ENCODE peak calls at places on chromosomes 3 and 15, in ten cellular contexts. One of them, this sample, is unnamed.

GRCh38 chr15:66692808-66693596 is 9.0 kb upstream of the SMAD6 start:
- DNase-seq in stomach: no peak
- DNase-seq in mammary epithelial cell: no peak
- DNase-seq in tibial artery: no peak
- DNase-seq in heart left ventricle: no peak
- DNase-seq in CD8-positive, alpha-beta memory T cell: no peak
- DNase-seq in NT2/D1: no peak
- DNase-seq in HCT116: no peak
- DNase-seq in GM12878: peak; percentile 45
- DNase-seq in CD4-positive, CD25-positive, alpha-beta regulatory T cell: no peak
- DNase-seq in this sample: no peak

GRCh38 chr15:69359724-69360123 is 54.4 kb upstream of the KIF23 start:
- DNase-seq in stomach: no peak
- DNase-seq in mammary epithelial cell: no peak
- DNase-seq in tibial artery: no peak
- DNase-seq in heart left ventricle: no peak
- DNase-seq in CD8-positive, alpha-beta memory T cell: no peak
- DNase-seq in NT2/D1: no peak
- DNase-seq in HCT116: no peak
- DNase-seq in GM12878: no peak
- DNase-seq in CD4-positive, CD25-positive, alpha-beta regulatory T cell: no peak
- DNase-seq in this sample: no peak

GRCh38 chr15:101652783-101653430 is 726 bp upstream of the TM2D3 start:
- DNase-seq in stomach: no peak
- DNase-seq in mammary epithelial cell: peak; percentile 13
- DNase-seq in tibial artery: peak; percentile 74
- DNase-seq in heart left ventricle: no peak
- DNase-seq in CD8-positive, alpha-beta memory T cell: no peak
- DNase-seq in NT2/D1: no peak
- DNase-seq in HCT116: no peak
- DNase-seq in GM12878: no peak
- DNase-seq in CD4-positive, CD25-positive, alpha-beta regulatory T cell: no peak
- DNase-seq in this sample: no peak

GRCh38 chr3:10883478-10884234 is 67.6 kb downstream of the SLC6A11 start:
- DNase-seq in stomach: no peak
- DNase-seq in mammary epithelial cell: peak; percentile 43
- DNase-seq in tibial artery: no peak
- DNase-seq in heart left ventricle: no peak
- DNase-seq in CD8-positive, alpha-beta memory T cell: no peak
- DNase-seq in NT2/D1: peak; percentile 9
- DNase-seq in HCT116: peak; percentile 8
- DNase-seq in GM12878: no peak
- DNase-seq in CD4-positive, CD25-positive, alpha-beta regulatory T cell: no peak
- DNase-seq in this sample: no peak

GRCh38 chr3:120496278-120496975 is 45.6 kb upstream of the FSTL1 start:
- DNase-seq in stomach: no peak
- DNase-seq in mammary epithelial cell: peak; percentile 82
- DNase-seq in tibial artery: no peak
- DNase-seq in heart left ventricle: no peak
- DNase-seq in CD8-positive, alpha-beta memory T cell: no peak
- DNase-seq in NT2/D1: no peak
- DNase-seq in HCT116: no peak
- DNase-seq in GM12878: no peak
- DNase-seq in CD4-positive, CD25-positive, alpha-beta regulatory T cell: no peak
- DNase-seq in this sample: no peak

GRCh38 chr3:164479978-164480377 is 598.3 kb downstream of the SI start:
- DNase-seq in stomach: no peak
- DNase-seq in mammary epithelial cell: no peak
- DNase-seq in tibial artery: no peak
- DNase-seq in heart left ventricle: no peak
- DNase-seq in CD8-positive, alpha-beta memory T cell: no peak
- DNase-seq in NT2/D1: no peak
- DNase-seq in HCT116: no peak
- DNase-seq in GM12878: no peak
- DNase-seq in CD4-positive, CD25-positive, alpha-beta regulatory T cell: no peak
- DNase-seq in this sample: no peak

GRCh38 chr3:154852515-154852914 is 227.6 kb upstream of the MME start:
- DNase-seq in stomach: no peak
- DNase-seq in mammary epithelial cell: no peak
- DNase-seq in tibial artery: no peak
- DNase-seq in heart left ventricle: no peak
- DNase-seq in CD8-positive, alpha-beta memory T cell: no peak
- DNase-seq in NT2/D1: no peak
- DNase-seq in HCT116: no peak
- DNase-seq in GM12878: no peak
- DNase-seq in CD4-positive, CD25-positive, alpha-beta regulatory T cell: no peak
- DNase-seq in this sample: no peak

GRCh38 chr15:72727154-72727553 is 41.1 kb downstream of the BBS4 start:
- DNase-seq in stomach: no peak
- DNase-seq in mammary epithelial cell: no peak
- DNase-seq in tibial artery: no peak
- DNase-seq in heart left ventricle: no peak
- DNase-seq in CD8-positive, alpha-beta memory T cell: no peak
- DNase-seq in NT2/D1: no peak
- DNase-seq in HCT116: no peak
- DNase-seq in GM12878: no peak
- DNase-seq in CD4-positive, CD25-positive, alpha-beta regulatory T cell: no peak
- DNase-seq in this sample: no peak

GRCh38 chr15:70301396-70301795 is 203.7 kb upstream of the TLE3 start:
- DNase-seq in stomach: peak; percentile 47
- DNase-seq in mammary epithelial cell: no peak
- DNase-seq in tibial artery: no peak
- DNase-seq in heart left ventricle: no peak
- DNase-seq in CD8-positive, alpha-beta memory T cell: no peak
- DNase-seq in NT2/D1: no peak
- DNase-seq in HCT116: no peak
- DNase-seq in GM12878: no peak
- DNase-seq in CD4-positive, CD25-positive, alpha-beta regulatory T cell: no peak
- DNase-seq in this sample: no peak

GRCh38 chr3:161409069-161409468 is 37.8 kb upstream of the SPTSSB start:
- DNase-seq in stomach: no peak
- DNase-seq in mammary epithelial cell: peak; percentile 57
- DNase-seq in tibial artery: no peak
- DNase-seq in heart left ventricle: peak; percentile 25
- DNase-seq in CD8-positive, alpha-beta memory T cell: no peak
- DNase-seq in NT2/D1: no peak
- DNase-seq in HCT116: peak; percentile 49
- DNase-seq in GM12878: no peak
- DNase-seq in CD4-positive, CD25-positive, alpha-beta regulatory T cell: no peak
- DNase-seq in this sample: peak; percentile 44

GRCh38 chr15:31478781-31479221 is 152.2 kb downstream of the KLF13 start:
- DNase-seq in stomach: peak; percentile 7
- DNase-seq in mammary epithelial cell: no peak
- DNase-seq in tibial artery: peak; percentile 46
- DNase-seq in heart left ventricle: no peak
- DNase-seq in CD8-positive, alpha-beta memory T cell: no peak
- DNase-seq in NT2/D1: no peak
- DNase-seq in HCT116: no peak
- DNase-seq in GM12878: no peak
- DNase-seq in CD4-positive, CD25-positive, alpha-beta regulatory T cell: no peak
- DNase-seq in this sample: no peak

GRCh38 chr15:85415779-85416178 is 35.4 kb downstream of the AKAP13 start:
- DNase-seq in stomach: no peak
- DNase-seq in mammary epithelial cell: no peak
- DNase-seq in tibial artery: no peak
- DNase-seq in heart left ventricle: no peak
- DNase-seq in CD8-positive, alpha-beta memory T cell: no peak
- DNase-seq in NT2/D1: no peak
- DNase-seq in HCT116: no peak
- DNase-seq in GM12878: no peak
- DNase-seq in CD4-positive, CD25-positive, alpha-beta regulatory T cell: no peak
- DNase-seq in this sample: no peak

DNA sequence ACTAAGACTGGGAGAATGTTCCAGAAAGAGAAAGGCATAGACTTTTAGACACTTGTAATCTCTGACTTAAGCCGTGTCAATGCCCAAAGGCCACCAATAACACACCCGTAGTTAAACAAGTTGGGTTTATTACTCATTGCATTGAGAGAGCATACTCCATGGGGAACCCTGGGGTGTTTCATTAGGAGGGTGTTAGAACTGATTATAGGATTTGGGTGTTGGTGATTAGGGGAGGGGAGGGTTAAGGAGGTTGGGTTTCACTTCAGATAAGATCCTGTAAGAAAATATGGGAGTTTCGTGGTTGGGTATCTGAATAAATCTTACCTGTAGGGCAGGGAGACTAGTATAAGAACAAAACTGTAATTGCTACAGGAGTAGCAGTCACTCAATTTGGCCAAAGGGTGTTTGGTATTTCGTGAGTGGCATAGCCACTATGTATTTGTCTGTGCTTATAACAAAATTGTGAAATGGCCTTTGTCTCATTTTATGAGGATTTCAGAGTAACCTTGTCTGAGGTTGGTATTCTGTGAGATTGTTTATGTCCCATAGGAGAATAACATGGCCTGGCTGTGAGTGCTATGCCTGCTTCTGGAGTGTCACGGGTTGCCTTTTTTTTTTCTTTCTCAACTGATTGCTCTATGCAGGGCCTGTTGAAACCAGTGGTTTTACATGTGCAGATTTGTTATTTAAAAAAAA is 2.9 kb downstream of the HACD3 start:
- DNase-seq in stomach: no peak
- DNase-seq in mammary epithelial cell: peak; percentile 9
- DNase-seq in tibial artery: no peak
- DNase-seq in heart left ventricle: no peak
- DNase-seq in CD8-positive, alpha-beta memory T cell: no peak
- DNase-seq in NT2/D1: no peak
- DNase-seq in HCT116: no peak
- DNase-seq in GM12878: no peak
- DNase-seq in CD4-positive, CD25-positive, alpha-beta regulatory T cell: no peak
- DNase-seq in this sample: no peak
- H3K4me1 ChIP-seq in stomach: peaks cover 13% of the 10 kb centered on the region
- H3K4me1 ChIP-seq in mammary epithelial cell: peaks cover 20% of the 10 kb centered on the region
- H3K4me1 ChIP-seq in tibial artery: peaks cover 19% of the 10 kb centered on the region
- H3K4me1 ChIP-seq in heart left ventricle: peaks cover 15% of the 10 kb centered on the region
- H3K4me1 ChIP-seq in CD8-positive, alpha-beta memory T cell: no peaks in the 10 kb centered on the region
- H3K4me1 ChIP-seq in NT2/D1: peaks cover 2% of the 10 kb centered on the region
- H3K4me1 ChIP-seq in HCT116: peaks cover 32% of the 10 kb centered on the region
- H3K4me1 ChIP-seq in GM12878: peaks cover 3% of the 10 kb centered on the region
- H3K4me1 ChIP-seq in CD4-positive, CD25-positive, alpha-beta regulatory T cell: peaks cover 10% of the 10 kb centered on the region
- H3K4me1 ChIP-seq in this sample: peaks cover 8% of the 10 kb centered on the region

GRCh38 chr15:74826372-74826819 is at the start of gene CPLX3:
- DNase-seq in stomach: peak; percentile 34
- DNase-seq in mammary epithelial cell: no peak
- DNase-seq in tibial artery: no peak
- DNase-seq in heart left ventricle: no peak
- DNase-seq in CD8-positive, alpha-beta memory T cell: peak; percentile 62
- DNase-seq in NT2/D1: no peak
- DNase-seq in HCT116: no peak
- DNase-seq in GM12878: no peak
- DNase-seq in CD4-positive, CD25-positive, alpha-beta regulatory T cell: peak; percentile 19
- DNase-seq in this sample: peak; percentile 76
- H3K27me3 ChIP-seq in stomach: no peaks in the 10 kb centered on the region
- H3K27me3 ChIP-seq in mammary epithelial cell: peaks cover 11% of the 10 kb centered on the region
- H3K27me3 ChIP-seq in tibial artery: no peaks in the 10 kb centered on the region
- H3K27me3 ChIP-seq in heart left ventricle: peaks cover 5% of the 10 kb centered on the region
- H3K27me3 ChIP-seq in CD8-positive, alpha-beta memory T cell: peaks cover 15% of the 10 kb centered on the region
- H3K27me3 ChIP-seq in NT2/D1: peaks cover 48% of the 10 kb centered on the region
- H3K27me3 ChIP-seq in HCT116: peaks cover 21% of the 10 kb centered on the region
- H3K27me3 ChIP-seq in GM12878: peaks cover 16% of the 10 kb centered on the region
- H3K27me3 ChIP-seq in CD4-positive, CD25-positive, alpha-beta regulatory T cell: peaks cover 3% of the 10 kb centered on the region
- H3K27me3 ChIP-seq in this sample: peaks cover 12% of the 10 kb centered on the region

GRCh38 chr3:14142567-14143270 is 17.9 kb downstream of the TMEM43 start:
- DNase-seq in stomach: no peak
- DNase-seq in mammary epithelial cell: peak; percentile 78
- DNase-seq in tibial artery: no peak
- DNase-seq in heart left ventricle: no peak
- DNase-seq in CD8-positive, alpha-beta memory T cell: peak; percentile 84
- DNase-seq in NT2/D1: no peak
- DNase-seq in HCT116: no peak
- DNase-seq in GM12878: no peak
- DNase-seq in CD4-positive, CD25-positive, alpha-beta regulatory T cell: peak; percentile 68
- DNase-seq in this sample: peak; percentile 53
- H3K4me1 ChIP-seq in stomach: peaks cover 33% of the 10 kb centered on the region
- H3K4me1 ChIP-seq in mammary epithelial cell: peaks cover 40% of the 10 kb centered on the region
- H3K4me1 ChIP-seq in tibial artery: peaks cover 90% of the 10 kb centered on the region
- H3K4me1 ChIP-seq in heart left ventricle: peaks cover 40% of the 10 kb centered on the region
- H3K4me1 ChIP-seq in CD8-positive, alpha-beta memory T cell: peaks cover 55% of the 10 kb centered on the region
- H3K4me1 ChIP-seq in NT2/D1: peaks cover 14% of the 10 kb centered on the region
- H3K4me1 ChIP-seq in HCT116: peaks cover 30% of the 10 kb centered on the region
- H3K4me1 ChIP-seq in GM12878: peaks cover 16% of the 10 kb centered on the region
- H3K4me1 ChIP-seq in CD4-positive, CD25-positive, alpha-beta regulatory T cell: peaks cover 55% of the 10 kb centered on the region
- H3K4me1 ChIP-seq in this sample: peaks cover 52% of the 10 kb centered on the region

GRCh38 chr15:88605507-88606436 is 15.4 kb upstream of the AEN start:
- DNase-seq in stomach: peak; percentile 50
- DNase-seq in mammary epithelial cell: peak; percentile 20
- DNase-seq in tibial artery: no peak
- DNase-seq in heart left ventricle: peak; percentile 48
- DNase-seq in CD8-positive, alpha-beta memory T cell: peak; percentile 62
- DNase-seq in NT2/D1: peak; percentile 52
- DNase-seq in HCT116: no peak
- DNase-seq in GM12878: no peak
- DNase-seq in CD4-positive, CD25-positive, alpha-beta regulatory T cell: peak; percentile 27
- DNase-seq in this sample: peak; percentile 56

GRCh38 chr15:88609344-88609743 is 11.8 kb upstream of the AEN start:
- DNase-seq in stomach: no peak
- DNase-seq in mammary epithelial cell: no peak
- DNase-seq in tibial artery: no peak
- DNase-seq in heart left ventricle: no peak
- DNase-seq in CD8-positive, alpha-beta memory T cell: no peak
- DNase-seq in NT2/D1: no peak
- DNase-seq in HCT116: no peak
- DNase-seq in GM12878: no peak
- DNase-seq in CD4-positive, CD25-positive, alpha-beta regulatory T cell: no peak
- DNase-seq in this sample: no peak

GRCh38 chr15:88610756-88611231 is 10.3 kb upstream of the AEN start:
- DNase-seq in stomach: no peak
- DNase-seq in mammary epithelial cell: no peak
- DNase-seq in tibial artery: no peak
- DNase-seq in heart left ventricle: no peak
- DNase-seq in CD8-positive, alpha-beta memory T cell: no peak
- DNase-seq in NT2/D1: no peak
- DNase-seq in HCT116: no peak
- DNase-seq in GM12878: no peak
- DNase-seq in CD4-positive, CD25-positive, alpha-beta regulatory T cell: no peak
- DNase-seq in this sample: no peak

GRCh38 chr15:88606437-88606794 is 14.7 kb upstream of the AEN start:
- DNase-seq in stomach: no peak
- DNase-seq in mammary epithelial cell: no peak
- DNase-seq in tibial artery: no peak
- DNase-seq in heart left ventricle: no peak
- DNase-seq in CD8-positive, alpha-beta memory T cell: no peak
- DNase-seq in NT2/D1: no peak
- DNase-seq in HCT116: no peak
- DNase-seq in GM12878: no peak
- DNase-seq in CD4-positive, CD25-positive, alpha-beta regulatory T cell: no peak
- DNase-seq in this sample: no peak

DNA sequence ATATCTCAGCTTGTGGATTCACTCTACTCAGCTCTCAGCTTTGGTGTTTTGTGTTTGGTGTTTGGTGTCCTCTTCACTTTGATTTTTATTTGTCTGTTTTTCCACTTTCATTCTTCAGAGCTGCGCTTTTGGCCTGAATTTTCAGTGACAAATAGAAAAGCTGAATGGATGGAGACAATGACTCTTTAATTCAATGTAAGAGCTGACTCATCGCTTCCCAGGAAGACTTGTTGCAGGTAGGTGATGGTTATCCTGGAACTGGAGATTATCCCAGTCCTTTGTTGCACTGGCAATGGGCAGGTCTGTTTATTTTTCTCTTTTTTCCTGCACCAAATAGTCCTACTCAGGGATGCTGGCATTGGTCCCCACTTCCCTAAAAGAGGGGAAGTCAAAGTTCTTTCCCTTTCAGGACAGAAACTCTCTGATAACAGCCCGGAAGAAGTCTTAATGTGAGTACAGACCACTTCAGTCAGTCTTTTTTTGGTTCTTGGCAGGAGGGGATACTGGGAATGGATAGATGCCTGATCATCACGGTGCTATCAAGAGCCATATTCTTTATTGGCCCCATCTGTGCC is 12.4 kb upstream of the AEN start:
- DNase-seq in stomach: no peak
- DNase-seq in mammary epithelial cell: no peak
- DNase-seq in tibial artery: no peak
- DNase-seq in heart left ventricle: no peak
- DNase-seq in CD8-positive, alpha-beta memory T cell: no peak
- DNase-seq in NT2/D1: no peak
- DNase-seq in HCT116: no peak
- DNase-seq in GM12878: no peak
- DNase-seq in CD4-positive, CD25-positive, alpha-beta regulatory T cell: no peak
- DNase-seq in this sample: no peak
- H3K27me3 ChIP-seq in stomach: peaks cover 14% of the 10 kb centered on the region
- H3K27me3 ChIP-seq in mammary epithelial cell: peaks cover 40% of the 10 kb centered on the region
- H3K27me3 ChIP-seq in tibial artery: peaks cover 3% of the 10 kb centered on the region
- H3K27me3 ChIP-seq in heart left ventricle: peaks cover 20% of the 10 kb centered on the region
- H3K27me3 ChIP-seq in CD8-positive, alpha-beta memory T cell: peaks cover 47% of the 10 kb centered on the region
- H3K27me3 ChIP-seq in NT2/D1: peaks cover 97% of the 10 kb centered on the region
- H3K27me3 ChIP-seq in HCT116: peaks cover 40% of the 10 kb centered on the region
- H3K27me3 ChIP-seq in GM12878: peaks cover 19% of the 10 kb centered on the region
- H3K27me3 ChIP-seq in CD4-positive, CD25-positive, alpha-beta regulatory T cell: peaks cover 47% of the 10 kb centered on the region
- H3K27me3 ChIP-seq in this sample: peaks cover 14% of the 10 kb centered on the region